ENCODE peak calls at places on chromosomes 11 and 22, in ten cellular contexts. I is B cell, S is colonic mucosa, E is psoas muscle, F is ovary, Q is HFF-Myc, B is thoracic aorta, N is Peyer's patch, P is uterus, U is OCI-LY7. X is an unnamed sample.

GRCh38 chr11:76251223-76251575 is 44.9 kb upstream of the WNT11 start:
- DNase-seq in F (no peak), P (no peak), I (no peak), S (no peak), E (peak; percentile 83), N (no peak), Q (no peak), U (no peak), B (no peak), X (no peak)

GRCh38 chr11:123561046-123561781 is 93.2 kb downstream of the SCN3B start:
- DNase-seq in P (peak; percentile 61), U (no peak), F (peak; percentile 83), E (no peak), S (no peak), Q (no peak), I (no peak), N (no peak), B (no peak), X (peak; percentile 48)

GRCh38 chr22:24177045-24177444 is 4.2 kb upstream of the SUSD2 start:
- DNase-seq in P (no peak), Q (no peak), E (no peak), N (no peak), U (no peak), S (no peak), B (no peak), I (no peak), F (no peak), X (no peak)

GRCh38 chr11:133078591-133079179 is 453.6 kb downstream of the OPCML start:
- DNase-seq in U (peak; percentile 43), N (no peak), P (no peak), I (no peak), Q (no peak), F (no peak), S (no peak), E (no peak), B (no peak), X (peak; percentile 36)

GRCh38 chr11:37857726-37858125 is 1259.7 kb upstream of the RAG2 start:
- DNase-seq in U (no peak), S (no peak), B (no peak), Q (no peak), I (no peak), F (no peak), N (no peak), P (no peak), E (no peak), X (no peak)

GRCh38 chr11:12285106-12285505 is 92.3 kb upstream of the PARVA start:
- DNase-seq in E (no peak), Q (peak; percentile 81), F (no peak), N (no peak), I (no peak), B (no peak), S (peak; percentile 10), P (no peak), U (no peak), X (no peak)

GRCh38 chr11:10454902-10455631 is at the start of gene AMPD3:
- DNase-seq in U (peak; percentile 56), S (no peak), P (peak; percentile 35), F (peak; percentile 53), I (no peak), N (no peak), B (no peak), E (peak; percentile 88), Q (peak; percentile 78), X (no peak)

GRCh38 chr11:9615031-9615451 is 41.6 kb downstream of the WEE1 start:
- DNase-seq in E (no peak), I (peak; percentile 89), N (peak; percentile 75), S (no peak), P (no peak), F (no peak), Q (no peak), U (peak; percentile 94), B (no peak), X (no peak)

GRCh38 chr22:24330636-24331035 is 60.0 kb downstream of the SPECC1L start:
- DNase-seq in S (no peak), N (no peak), P (no peak), I (no peak), Q (no peak), F (no peak), U (no peak), B (no peak), E (no peak), X (no peak)

GRCh38 chr11:23278121-23278520 is 417.8 kb upstream of the CCDC179 start:
- DNase-seq in P (no peak), Q (peak; percentile 6), N (no peak), F (no peak), E (no peak), I (no peak), S (no peak), B (no peak), U (no peak), X (no peak)

DNA sequence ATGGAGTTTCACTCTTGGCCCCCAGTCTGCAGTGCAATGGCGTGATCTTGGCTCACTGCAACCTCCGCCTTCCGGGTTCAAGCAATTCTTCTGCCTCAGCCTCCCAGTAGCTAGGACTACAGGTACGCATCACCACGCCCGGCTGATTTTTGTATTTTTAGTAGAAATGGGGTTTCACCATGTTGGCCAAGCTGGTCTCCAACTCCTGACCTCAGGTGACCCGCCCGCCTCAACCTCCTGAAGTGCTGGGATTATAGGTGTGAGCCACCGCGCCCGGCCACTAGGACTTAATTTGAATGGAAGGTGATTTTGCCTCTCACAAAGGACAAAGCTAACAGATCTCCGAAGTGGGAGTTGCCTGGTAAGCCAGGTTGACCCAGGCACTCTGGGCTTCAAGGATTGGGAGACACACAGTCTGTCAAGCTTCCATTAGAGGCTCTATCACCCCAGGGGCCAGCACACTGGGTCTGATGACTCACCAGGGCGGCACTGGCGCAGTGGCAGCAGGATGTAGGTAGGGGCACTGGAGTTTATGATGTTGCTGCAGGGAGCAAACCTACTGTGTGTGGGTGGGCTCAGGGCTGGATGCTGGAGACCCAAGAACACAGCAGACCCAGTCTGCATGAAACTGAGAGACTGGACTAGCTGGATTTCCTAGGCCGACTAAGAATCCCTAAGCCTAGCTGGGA is 17.8 kb upstream of the KCTD14 start:
- DNase-seq in F (no peak), Q (no peak), B (no peak), I (no peak), S (no peak), N (no peak), P (no peak), E (no peak), U (no peak), X (peak; percentile 28)
- TF ChIP-seq CTCF in F (no peak), Q (no peak), B (no peak), I (no peak), S (no peak), N (no peak), P (no peak), E (no peak), U (no peak), X (no peak)

GRCh38 chr22:22748756-22749155 is 104.3 kb downstream of the GGTLC2 start:
- DNase-seq in P (no peak), B (no peak), U (no peak), E (no peak), Q (no peak), S (no peak), I (no peak), N (no peak), F (no peak), X (no peak)

GRCh38 chr22:22746061-22746962 is 101.9 kb downstream of the GGTLC2 start:
- DNase-seq in I (no peak), S (no peak), B (no peak), E (no peak), N (no peak), F (no peak), U (no peak), Q (no peak), P (no peak), X (no peak)

GRCh38 chr22:22746963-22747933 is 102.8 kb downstream of the GGTLC2 start:
- DNase-seq in S (no peak), P (no peak), F (no peak), U (peak; percentile 82), I (peak; percentile 59), Q (no peak), E (no peak), B (no peak), N (peak; percentile 35), X (no peak)

GRCh38 chr22:22749167-22749758 is 104.8 kb downstream of the GGTLC2 start:
- DNase-seq in F (no peak), U (no peak), N (no peak), I (no peak), E (no peak), P (no peak), Q (no peak), B (no peak), S (no peak), X (no peak)

DNA sequence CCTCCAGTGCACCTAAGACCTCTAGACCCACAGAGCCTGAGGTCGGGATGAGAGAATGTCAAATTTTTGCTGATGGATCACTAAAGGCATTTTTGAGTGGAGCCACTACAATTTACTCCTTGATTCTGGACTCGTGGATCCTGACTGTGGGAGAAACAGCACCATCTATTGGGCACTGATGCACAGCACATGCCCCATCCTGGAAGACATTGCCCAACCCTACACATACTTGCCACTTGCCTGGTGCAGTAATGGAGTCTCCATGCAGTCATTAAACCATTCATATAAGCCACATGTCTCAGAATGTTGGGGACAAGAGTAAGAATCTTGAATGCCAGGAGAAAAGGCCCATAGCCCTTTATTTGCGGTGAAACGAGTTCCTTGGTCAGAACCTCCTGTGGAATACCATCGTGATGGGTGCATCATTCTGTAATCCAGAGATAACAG is 103.9 kb downstream of the GGTLC2 start:
- DNase-seq in N (peak; percentile 63), I (no peak), P (no peak), B (no peak), U (peak; percentile 61), Q (no peak), S (peak; percentile 50), E (no peak), F (peak; percentile 67), X (peak; percentile 68)
- TF ChIP-seq CTCF in N (peak; percentile 48), I (no peak), P (peak; percentile 42), B (peak; percentile 42), U (peak; percentile 96), Q (peak; percentile 86), S (peak; percentile 54), E (peak; percentile 47), F (peak; percentile 45), X (peak; percentile 42)

GRCh38 chr11:65642014-65642671 is 4.2 kb downstream of the SIPA1 start:
- DNase-seq in B (no peak), U (peak; percentile 32), I (no peak), S (no peak), Q (no peak), N (peak; percentile 35), P (no peak), F (no peak), E (no peak), X (no peak)
- TF ChIP-seq CTCF in B (no peak), U (no peak), I (no peak), S (no peak), Q (no peak), N (no peak), P (no peak), F (no peak), E (no peak), X (no peak)

GRCh38 chr11:128548655-128549255 is 38.6 kb downstream of the ETS1 start:
- DNase-seq in S (peak; percentile 62), E (peak; percentile 79), U (peak; percentile 48), F (peak; percentile 81), N (peak; percentile 39), P (peak; percentile 70), I (peak; percentile 44), B (no peak), Q (no peak), X (no peak)
- TF ChIP-seq CTCF in S (no peak), E (no peak), U (no peak), F (peak; percentile 34), N (no peak), P (peak; percentile 9), I (no peak), B (no peak), Q (no peak), X (no peak)

X was measured in Calu3.